ENCODE peak calls at places on chromosomes 7 and 10, in eight cellular contexts. B is stomach; S is CD8-positive, alpha-beta memory T cell; Q is RWPE2; Z is SJCRH30; Y is GM06990; F is pancreas; N is bronchial epithelial cell. D is an unnamed sample.

GRCh38 chr7:92988941-92989540 is 128.7 kb downstream of the SAMD9 start:
- DNase-seq in Y (no peak), N (peak; percentile 47), B (no peak), S (no peak), Z (no peak), F (no peak), Q (no peak), D (no peak)

GRCh38 chr10:47206449-47207279 is 93.3 kb upstream of the GDF10 start:
- DNase-seq in Y (no peak), S (no peak), N (no peak), F (no peak), Z (no peak), Q (no peak), B (no peak), D (peak; percentile 67)

GRCh38 chr7:155750255-155751125 is 61.8 kb downstream of the SHH start:
- DNase-seq in Y (no peak), F (no peak), S (no peak), N (peak; percentile 37), Q (no peak), Z (no peak), B (no peak), D (no peak)

GRCh38 chr10:81876253-81876731 is 1.3 kb downstream of the NRG3 start:
- DNase-seq in F (no peak), Q (no peak), Y (no peak), S (no peak), N (no peak), B (no peak), Z (no peak), D (peak; percentile 46)

GRCh38 chr7:138564365-138564764 is 104.3 kb downstream of the TRIM24 start:
- DNase-seq in S (no peak), Q (no peak), B (peak; percentile 52), Y (no peak), Z (no peak), N (peak; percentile 60), F (no peak), D (no peak)

GRCh38 chr7:137003071-137003470 is 134.6 kb downstream of the CHRM2 start:
- DNase-seq in Y (no peak), Q (no peak), S (no peak), F (no peak), Z (no peak), B (no peak), N (no peak), D (no peak)

GRCh38 chr7:120856198-120856597 is 1.7 kb downstream of the TSPAN12 start:
- DNase-seq in N (no peak), Q (no peak), Z (peak; percentile 11), S (no peak), F (no peak), Y (no peak), B (no peak), D (no peak)

GRCh38 chr10:33237736-33238624 is 96.5 kb downstream of the NRP1 start:
- DNase-seq in Y (no peak), F (no peak), Q (peak; percentile 77), S (no peak), B (no peak), N (peak; percentile 98), Z (peak; percentile 66), D (no peak)

GRCh38 chr10:46328853-46329689 is 42.3 kb downstream of the ANTXRL start:
- DNase-seq in F (no peak), S (no peak), B (no peak), Y (no peak), Q (no peak), N (no peak), Z (no peak), D (no peak)

GRCh38 chr7:144164784-144165183 is 18.5 kb upstream of the CTAGE4 start:
- DNase-seq in F (no peak), Q (no peak), B (no peak), Z (no peak), S (no peak), Y (no peak), N (no peak), D (no peak)

GRCh38 chr7:151925446-151926335 is 30.6 kb upstream of the GALNTL5 start:
- DNase-seq in B (peak; percentile 79), Y (no peak), S (no peak), F (peak; percentile 62), Q (no peak), N (no peak), Z (no peak), D (no peak)

GRCh38 chr7:120733143-120733542 is 124.8 kb downstream of the TSPAN12 start:
- DNase-seq in S (no peak), Y (no peak), F (no peak), Q (no peak), N (peak; percentile 62), Z (no peak), B (no peak), D (no peak)

GRCh38 chr10:49183596-49184542 is 4.3 kb downstream of the TMEM273 start:
- DNase-seq in B (peak; percentile 18), Z (no peak), Q (no peak), F (no peak), Y (no peak), N (no peak), S (no peak), D (no peak)

GRCh38 chr10:72001026-72001380 is 36.8 kb downstream of the CHST3 start:
- DNase-seq in Y (no peak), F (no peak), Q (no peak), S (no peak), N (no peak), Z (no peak), B (peak; percentile 66), D (no peak)

GRCh38 chr7:90749774-90750173 is 153.7 kb downstream of the CDK14 start:
- DNase-seq in Q (no peak), Y (no peak), B (no peak), F (no peak), S (no peak), Z (no peak), N (peak; percentile 37), D (peak; percentile 44)

GRCh38 chr7:124029789-124030188 is 3.1 kb downstream of the TMEM229A start:
- DNase-seq in Y (no peak), S (no peak), Z (no peak), F (no peak), N (no peak), B (no peak), Q (no peak), D (no peak)

GRCh38 chr10:75265856-75266255 is 30.1 kb upstream of the COMTD1 start:
- DNase-seq in S (no peak), Q (no peak), Z (no peak), N (no peak), Y (no peak), F (no peak), B (no peak), D (no peak)

GRCh38 chr7:106870528-106870927 is 5.4 kb downstream of the PIK3CG start:
- DNase-seq in N (no peak), Q (no peak), B (no peak), S (no peak), Z (no peak), Y (no peak), F (no peak), D (no peak)
- H3K36me3 ChIP-seq in N (no peaks in the 10 kb centered on the region), Q (no peaks in the 10 kb centered on the region), B (no peaks in the 10 kb centered on the region), S (peaks cover 34% of the 10 kb centered on the region), Z (no peaks in the 10 kb centered on the region), Y (peaks cover 10% of the 10 kb centered on the region), F (no peaks in the 10 kb centered on the region), D (peaks cover 41% of the 10 kb centered on the region)

GRCh38 chr10:125823663-125824251 is 411 bp downstream of the BCCIP start:
- DNase-seq in Z (peak; percentile 83), B (no peak), F (no peak), Y (peak; percentile 12), Q (no peak), N (no peak), S (no peak), D (no peak)

GRCh38 chr10:125828311-125828710 is 5.0 kb downstream of the BCCIP start:
- DNase-seq in N (no peak), S (no peak), Q (no peak), Z (no peak), B (no peak), F (no peak), Y (no peak), D (no peak)

GRCh38 chr10:125827133-125827532 is 3.8 kb downstream of the BCCIP start:
- DNase-seq in B (no peak), F (no peak), Q (no peak), Y (no peak), N (no peak), S (no peak), Z (no peak), D (no peak)

GRCh38 chr10:125822878-125823662 is at the start of the genes BCCIP and UROS:
- DNase-seq in F (peak; percentile 91), Z (peak; percentile 90), N (peak; percentile 72), S (peak; percentile 88), Q (peak; percentile 93), B (peak; percentile 93), Y (peak; percentile 92), D (peak; percentile 88)

DNA sequence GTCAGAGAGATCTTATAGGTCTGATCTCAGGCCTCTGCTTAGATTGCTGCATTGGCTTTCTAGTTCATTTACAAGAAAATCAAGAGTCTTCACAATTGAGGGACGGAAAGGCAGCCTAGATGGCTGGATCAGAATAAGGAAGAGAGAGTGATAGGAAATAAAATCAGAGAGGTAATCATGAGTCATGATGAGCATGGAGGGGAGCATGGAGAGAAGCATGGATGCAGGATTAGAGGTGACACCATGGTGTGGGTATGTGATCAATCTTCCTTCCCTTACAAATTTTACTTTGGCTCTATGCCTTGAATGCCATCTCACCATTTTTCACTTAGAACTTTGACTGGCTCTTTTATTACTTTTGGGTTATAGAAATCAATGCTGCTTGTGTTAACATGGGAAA is 1.4 kb downstream of the BCCIP start:
- DNase-seq in Y (no peak), Q (no peak), N (peak; percentile 66), B (no peak), Z (no peak), S (no peak), F (no peak), D (no peak)
- H3K36me3 ChIP-seq in Y (peaks cover 13% of the 10 kb centered on the region), Q (peaks cover 57% of the 10 kb centered on the region), N (peaks cover 11% of the 10 kb centered on the region), B (peaks cover 23% of the 10 kb centered on the region), Z (peaks cover 49% of the 10 kb centered on the region), S (peaks cover 27% of the 10 kb centered on the region), F (peaks cover 11% of the 10 kb centered on the region), D (peaks cover 15% of the 10 kb centered on the region)

DNA sequence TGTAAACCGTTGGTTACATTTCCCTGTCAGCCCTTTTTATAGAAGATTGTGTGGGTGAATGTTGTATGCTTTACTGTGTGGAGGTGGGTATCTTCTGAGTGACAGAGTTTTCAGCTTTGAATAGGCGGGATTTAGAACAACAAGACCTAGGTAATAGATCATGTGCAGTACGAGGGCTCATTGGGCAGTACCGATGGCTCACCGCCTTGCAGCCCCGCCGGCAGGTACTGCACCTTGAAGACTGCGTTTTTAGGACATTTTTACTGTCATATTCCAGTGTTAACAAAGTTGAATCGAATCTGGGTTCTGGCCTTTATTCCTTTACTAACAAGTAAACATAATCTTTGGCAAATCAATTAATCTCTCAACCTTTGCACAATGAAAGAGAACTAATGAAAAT is 55.9 kb upstream of the NCF1 start:
- DNase-seq in Q (no peak), Y (no peak), S (no peak), F (no peak), N (no peak), B (no peak), Z (no peak), D (no peak)
- H3K36me3 ChIP-seq in Q (peaks cover 99% of the 10 kb centered on the region), Y (peaks cover 4% of the 10 kb centered on the region), S (peaks cover 30% of the 10 kb centered on the region), F (peaks cover 8% of the 10 kb centered on the region), N (peaks cover 8% of the 10 kb centered on the region), B (peaks cover 27% of the 10 kb centered on the region), Z (peaks cover 92% of the 10 kb centered on the region), D (no peaks in the 10 kb centered on the region)

DNA sequence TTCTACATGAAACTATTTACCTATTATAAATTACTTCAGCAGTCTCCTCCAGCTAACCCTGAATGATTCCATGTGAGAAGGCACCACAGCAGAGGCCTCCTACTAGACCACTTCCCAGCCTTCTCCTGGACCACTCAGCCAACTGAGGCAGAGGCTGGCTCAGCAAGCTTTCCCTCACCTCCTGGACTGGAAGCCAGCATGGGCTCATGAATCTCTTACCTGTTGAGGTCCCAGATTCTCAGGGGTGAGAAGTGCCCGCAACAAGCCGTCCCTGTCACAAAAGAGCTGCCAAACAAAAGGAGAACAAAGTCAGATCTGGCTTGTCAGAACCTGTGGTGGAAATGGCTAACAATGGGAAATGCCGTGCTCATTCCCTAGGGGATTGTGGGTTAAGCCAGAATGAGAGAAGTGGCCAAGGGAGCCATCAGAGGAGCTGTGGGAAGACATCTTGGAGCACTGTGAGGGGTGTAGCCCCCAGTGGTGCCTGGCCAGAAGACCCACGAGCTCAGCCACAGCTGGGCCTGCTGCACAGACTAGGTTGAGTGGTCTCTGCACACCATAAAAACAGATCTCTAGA is 36.5 kb downstream of the DPCD start:
- DNase-seq in F (no peak), Z (no peak), Q (no peak), S (no peak), B (no peak), N (peak; percentile 17), Y (no peak), D (no peak)
- H3K36me3 ChIP-seq in F (peaks cover 12% of the 10 kb centered on the region), Z (peaks cover 14% of the 10 kb centered on the region), Q (peaks cover 6% of the 10 kb centered on the region), S (peaks cover 37% of the 10 kb centered on the region), B (peaks cover 21% of the 10 kb centered on the region), N (peaks cover 3% of the 10 kb centered on the region), Y (peaks cover 7% of the 10 kb centered on the region), D (peaks cover 2% of the 10 kb centered on the region)